ENCODE peak calls at places on chromosome 22, in nine cellular contexts. S is GM23248; P is cerebellar nuclear complex; N is right lobe of liver; H is H9; W is ecto neural progenitor cell; D is left ventricle myocardium superior; B is sciatic nerve; R is effector CD8-positive, alpha-beta T cell. Z is an unnamed sample.

GRCh38 chr22:45993143-45993692 is 16.3 kb upstream of the WNT7B start:
- DNase-seq in S (no peak), P (no peak), N (no peak), H (no peak), W (no peak), D (no peak), B (no peak), R (no peak), Z (no peak)

GRCh38 chr22:46696225-46696518 is 41.9 kb downstream of the CERK start:
- DNase-seq in S (no peak), P (no peak), N (no peak), H (no peak), W (no peak), D (no peak), B (no peak), R (no peak), Z (no peak)

GRCh38 chr22:45627489-45628233 is 44.0 kb upstream of the ATXN10 start:
- DNase-seq in S (no peak), P (no peak), N (no peak), H (no peak), W (no peak), D (no peak), B (no peak), R (no peak), Z (no peak)

GRCh38 chr22:32307055-32307454 is 50.6 kb upstream of the RFPL3 start:
- DNase-seq in S (no peak), P (no peak), N (no peak), H (no peak), W (no peak), D (no peak), B (no peak), R (no peak), Z (no peak)

GRCh38 chr22:30027169-30027568 is 53.1 kb upstream of the HORMAD2 start:
- DNase-seq in S (no peak), P (no peak), N (no peak), H (no peak), W (no peak), D (no peak), B (no peak), R (no peak), Z (no peak)

GRCh38 chr22:44319685-44320084 is 6.9 kb upstream of the SHISAL1 start:
- DNase-seq in S (no peak), P (no peak), N (no peak), H (no peak), W (no peak), D (no peak), B (no peak), R (no peak), Z (no peak)

GRCh38 chr22:45918455-45919370 is 58.2 kb downstream of the WNT7B start:
- DNase-seq in S (no peak), P (no peak), N (no peak), H (no peak), W (no peak), D (no peak), B (no peak), R (no peak), Z (no peak)

GRCh38 chr22:35463231-35463933 is 63.4 kb downstream of the MCM5 start:
- DNase-seq in S (no peak), P (no peak), N (no peak), H (no peak), W (no peak), D (no peak), B (no peak), R (no peak), Z (no peak)

GRCh38 chr22:28075260-28075981 is 156.4 kb upstream of the PITPNB start:
- DNase-seq in S (peak), P (no peak), N (no peak), H (no peak), W (no peak), D (peak), B (no peak), R (no peak), Z (no peak)

GRCh38 chr22:45194686-45195085 is 31.0 kb downstream of the NUP50 start:
- DNase-seq in S (no peak), P (no peak), N (no peak), H (no peak), W (no peak), D (no peak), B (no peak), R (no peak), Z (no peak)

GRCh38 chr22:26169312-26170111 is at the start of gene SEZ6L:
- DNase-seq in S (peak), P (no peak), N (peak), H (peak), W (peak), D (peak), B (no peak), R (no peak), Z (no peak)

GRCh38 chr22:50012201-50013181 is at the start of gene IL17REL:
- DNase-seq in S (peak), P (no peak), N (peak), H (peak), W (peak), D (peak), B (peak), R (no peak), Z (no peak)

GRCh38 chr22:10961043-10961860 is 4566.7 kb upstream of the OR11H1 start:
- DNase-seq in S (no peak), P (no peak), N (peak), H (no peak), W (no peak), D (no peak), B (no peak), R (no peak), Z (no peak)

GRCh38 chr22:16717699-16718558 is 107.3 kb downstream of the XKR3 start:
- DNase-seq in S (peak), P (no peak), N (no peak), H (no peak), W (no peak), D (no peak), B (no peak), R (no peak), Z (no peak)

GRCh38 chr22:27252282-27253049 is 549.1 kb downstream of the MN1 start:
- DNase-seq in S (peak), P (no peak), N (no peak), H (no peak), W (no peak), D (peak), B (no peak), R (no peak), Z (no peak)

GRCh38 chr22:46673677-46674236 is 53.6 kb downstream of the GRAMD4 start:
- DNase-seq in S (no peak), P (no peak), N (no peak), H (no peak), W (no peak), D (no peak), B (no peak), R (no peak), Z (peak)

GRCh38 chr22:17366329-17366728 is 2.9 kb upstream of the CECR2 start:
- DNase-seq in S (no peak), P (no peak), N (no peak), H (no peak), W (no peak), D (no peak), B (no peak), R (no peak), Z (no peak)

GRCh38 chr22:44362249-44363040 is 49.7 kb upstream of the SHISAL1 start:
- DNase-seq in S (no peak), P (no peak), N (peak), H (no peak), W (no peak), D (peak), B (no peak), R (no peak), Z (no peak)

GRCh38 chr22:46064236-46064965 is 85.9 kb upstream of the PPARA start:
- DNase-seq in S (peak), P (no peak), N (peak), H (peak), W (no peak), D (peak), B (peak), R (no peak), Z (no peak)

GRCh38 chr22:28129319-28129962 is 210.4 kb upstream of the PITPNB start:
- DNase-seq in S (no peak), P (no peak), N (no peak), H (peak), W (no peak), D (no peak), B (no peak), R (no peak), Z (no peak)

GRCh38 chr22:44753189-44754042 is 1.0 kb downstream of the ARHGAP8 start:
- DNase-seq in S (peak), P (no peak), N (no peak), H (no peak), W (peak), D (no peak), B (no peak), R (no peak), Z (no peak)

GRCh38 chr22:37599161-37599560 is 9.5 kb upstream of the GGA1 start:
- DNase-seq in S (no peak), P (no peak), N (no peak), H (no peak), W (no peak), D (no peak), B (no peak), R (no peak), Z (no peak)

GRCh38 chr22:48353116-48353947 is 1474.3 kb downstream of the BRD1 start:
- DNase-seq in S (no peak), P (no peak), N (no peak), H (no peak), W (no peak), D (peak), B (no peak), R (no peak), Z (no peak)

GRCh38 chr22:48980409-48980808 is 847.3 kb downstream of the BRD1 start:
- DNase-seq in S (no peak), P (no peak), N (no peak), H (no peak), W (no peak), D (no peak), B (no peak), R (no peak), Z (no peak)

GRCh38 chr22:49838771-49839717 is 11.4 kb upstream of the BRD1 start:
- DNase-seq in S (no peak), P (no peak), N (no peak), H (peak), W (no peak), D (no peak), B (no peak), R (peak), Z (peak)

GRCh38 chr22:37560682-37561208 is 465 bp downstream of the CDC42EP1 start:
- DNase-seq in S (peak), P (no peak), N (peak), H (peak), W (peak), D (peak), B (peak), R (no peak), Z (no peak)

GRCh38 chr22:26883393-26883792 is 226.0 kb downstream of the MIAT start:
- DNase-seq in S (no peak), P (no peak), N (no peak), H (no peak), W (no peak), D (no peak), B (no peak), R (no peak), Z (no peak)

GRCh38 chr22:36425977-36426523 is 38.3 kb upstream of the MYH9 start:
- DNase-seq in S (no peak), P (no peak), N (peak), H (no peak), W (peak), D (peak), B (no peak), R (no peak), Z (no peak)

GRCh38 chr22:49964493-49965290 is 4.1 kb downstream of the PIM3 start:
- DNase-seq in S (no peak), P (no peak), N (peak), H (peak), W (peak), D (peak), B (peak), R (no peak), Z (no peak)

GRCh38 chr22:36465232-36466021 is 16.0 kb downstream of the TXN2 start:
- DNase-seq in S (peak), P (no peak), N (peak), H (no peak), W (no peak), D (peak), B (no peak), R (no peak), Z (no peak)

GRCh38 chr22:19663821-19664325 is 50.4 kb upstream of the SEPTIN5 start:
- DNase-seq in S (peak), P (no peak), N (no peak), H (no peak), W (no peak), D (peak), B (no peak), R (no peak), Z (no peak)

GRCh38 chr22:21980547-21980946 is 2.0 kb downstream of the TOP3B start:
- DNase-seq in S (no peak), P (no peak), N (no peak), H (no peak), W (no peak), D (no peak), B (no peak), R (no peak), Z (no peak)

Z was measured in activated T-helper 9 cell treated with anti-CD3 and anti-CD28 coated beads, Interleukin-2, amount 50 U/mL, for 16 hours.